ENCODE peak calls at places on chromosomes 12 and 14, in ten cellular contexts. F, O, E, N, A, Q, D, Z, R and G are unnamed samples.

GRCh38 chr12:13973981-13974380 is 7.4 kb downstream of the GRIN2B start:
- DNase-seq in F (no peak), O (no peak), E (no peak), N (no peak), A (no peak), Q (no peak), D (no peak), Z (no peak), R (no peak), G (no peak)

GRCh38 chr14:23070262-23071129 is 13.2 kb upstream of the CDH24 start:
- DNase-seq in F (no peak), O (no peak), E (peak), N (no peak), A (no peak), Q (no peak), D (no peak), Z (no peak), R (no peak), G (no peak)

GRCh38 chr12:74365178-74365964 is 172.3 kb upstream of the ATXN7L3B start:
- DNase-seq in F (peak), O (peak), E (peak), N (no peak), A (no peak), Q (no peak), D (peak), Z (peak), R (peak), G (no peak)

GRCh38 chr12:89448526-89448925 is 76.1 kb downstream of the GALNT4 start:
- DNase-seq in F (no peak), O (no peak), E (no peak), N (no peak), A (no peak), Q (no peak), D (no peak), Z (no peak), R (no peak), G (no peak)

GRCh38 chr12:90098132-90098779 is 389.6 kb upstream of the ATP2B1 start:
- DNase-seq in F (no peak), O (no peak), E (no peak), N (no peak), A (no peak), Q (no peak), D (no peak), Z (no peak), R (no peak), G (no peak)

GRCh38 chr12:44117368-44117767 is 281.5 kb downstream of the TMEM117 start:
- DNase-seq in F (no peak), O (no peak), E (no peak), N (no peak), A (no peak), Q (no peak), D (no peak), Z (no peak), R (no peak), G (no peak)

GRCh38 chr14:95645016-95645996 is 40.9 kb upstream of the TCL1B start:
- DNase-seq in F (no peak), O (no peak), E (no peak), N (no peak), A (no peak), Q (no peak), D (no peak), Z (no peak), R (no peak), G (no peak)

GRCh38 chr14:27715561-27715960 is 1051.0 kb upstream of the FOXG1 start:
- DNase-seq in F (no peak), O (no peak), E (no peak), N (no peak), A (no peak), Q (no peak), D (no peak), Z (no peak), R (no peak), G (no peak)

GRCh38 chr14:68404652-68405183 is 388.1 kb downstream of the ZFP36L1 start:
- DNase-seq in F (peak), O (no peak), E (no peak), N (no peak), A (no peak), Q (no peak), D (peak), Z (no peak), R (peak), G (no peak)

GRCh38 chr12:106986135-106986534 is 811 bp downstream of the MTERF2 start:
- DNase-seq in F (no peak), O (no peak), E (no peak), N (no peak), A (no peak), Q (no peak), D (no peak), Z (no peak), R (no peak), G (no peak)

GRCh38 chr14:38951451-38951850 is 151.6 kb downstream of the SEC23A start:
- DNase-seq in F (no peak), O (no peak), E (no peak), N (no peak), A (no peak), Q (no peak), D (no peak), Z (no peak), R (no peak), G (no peak)

GRCh38 chr12:57124259-57124877 is 3.9 kb upstream of the LRP1 start:
- DNase-seq in F (peak), O (peak), E (peak), N (peak), A (peak), Q (peak), D (peak), Z (peak), R (peak), G (no peak)

GRCh38 chr12:71007025-71007424 is 86.5 kb upstream of the PTPRR start:
- DNase-seq in F (no peak), O (no peak), E (no peak), N (no peak), A (no peak), Q (no peak), D (no peak), Z (no peak), R (no peak), G (no peak)

GRCh38 chr12:108459106-108459505 is 56.0 kb upstream of the FICD start:
- DNase-seq in F (no peak), O (no peak), E (no peak), N (no peak), A (no peak), Q (no peak), D (no peak), Z (no peak), R (no peak), G (no peak)

GRCh38 chr12:122035292-122035691 is 13.6 kb downstream of the BCL7A start:
- DNase-seq in F (no peak), O (no peak), E (no peak), N (no peak), A (no peak), Q (no peak), D (no peak), Z (no peak), R (no peak), G (no peak)

GRCh38 chr14:22567437-22567836 is 21.6 kb downstream of the DAD1 start:
- DNase-seq in F (peak), O (no peak), E (no peak), N (no peak), A (no peak), Q (no peak), D (no peak), Z (no peak), R (no peak), G (no peak)

GRCh38 chr12:69623970-69624369 is 13.3 kb upstream of the LRRC10 start:
- DNase-seq in F (no peak), O (no peak), E (no peak), N (no peak), A (no peak), Q (no peak), D (no peak), Z (peak), R (no peak), G (no peak)

GRCh38 chr12:23536293-23536692 is 413.2 kb downstream of the SOX5 start:
- DNase-seq in F (no peak), O (no peak), E (no peak), N (no peak), A (no peak), Q (no peak), D (peak), Z (no peak), R (no peak), G (no peak)

GRCh38 chr14:89856871-89857345 is 97.6 kb downstream of the EFCAB11 start:
- DNase-seq in F (no peak), O (no peak), E (no peak), N (no peak), A (no peak), Q (no peak), D (no peak), Z (no peak), R (peak), G (no peak)

GRCh38 chr14:79419571-79420327 is 791.6 kb downstream of the DIO2 start:
- DNase-seq in F (no peak), O (no peak), E (no peak), N (no peak), A (no peak), Q (no peak), D (no peak), Z (no peak), R (peak), G (no peak)

GRCh38 chr14:70692210-70692609 is 50.5 kb downstream of the TTC9 start:
- DNase-seq in F (no peak), O (no peak), E (no peak), N (no peak), A (no peak), Q (peak), D (no peak), Z (no peak), R (no peak), G (no peak)

GRCh38 chr12:106896603-106897002 is 59.1 kb upstream of the TMEM263 start:
- DNase-seq in F (no peak), O (no peak), E (no peak), N (no peak), A (no peak), Q (no peak), D (no peak), Z (no peak), R (no peak), G (no peak)

GRCh38 chr14:53710615-53711014 is 246.0 kb downstream of the BMP4 start:
- DNase-seq in F (no peak), O (no peak), E (no peak), N (no peak), A (no peak), Q (no peak), D (no peak), Z (no peak), R (no peak), G (no peak)

GRCh38 chr12:66947119-66947518 is 268.2 kb upstream of the GRIP1 start:
- DNase-seq in F (peak), O (no peak), E (peak), N (no peak), A (no peak), Q (no peak), D (no peak), Z (no peak), R (no peak), G (no peak)

GRCh38 chr12:26113853-26114719 is 10.8 kb downstream of the BHLHE41 start:
- DNase-seq in F (peak), O (peak), E (peak), N (peak), A (peak), Q (peak), D (peak), Z (peak), R (peak), G (no peak)
- TF ChIP-seq CTCF in F (no peak), O (no peak), E (no peak), N (no peak), A (peak), Q (peak), D (peak), Z (peak), R (peak), G (peak)

GRCh38 chr14:77314043-77314442 is 6.6 kb downstream of the POMT2 start:
- DNase-seq in F (no peak), O (no peak), E (no peak), N (no peak), A (no peak), Q (peak), D (no peak), Z (no peak), R (peak), G (no peak)
- TF ChIP-seq CTCF in F (no peak), O (no peak), E (no peak), N (no peak), A (no peak), Q (no peak), D (no peak), Z (no peak), R (no peak), G (no peak)

GRCh38 chr12:100348657-100349454 is 8.0 kb upstream of the SLC17A8 start:
- DNase-seq in F (no peak), O (peak), E (peak), N (peak), A (no peak), Q (no peak), D (no peak), Z (no peak), R (peak), G (no peak)
- TF ChIP-seq CTCF in F (no peak), O (peak), E (no peak), N (peak), A (peak), Q (peak), D (no peak), Z (peak), R (peak), G (peak)

GRCh38 chr12:59375633-59376032 is 220.2 kb upstream of the SLC16A7 start:
- DNase-seq in F (no peak), O (no peak), E (no peak), N (no peak), A (no peak), Q (no peak), D (no peak), Z (no peak), R (no peak), G (no peak)

GRCh38 chr12:59370933-59371332 is 224.9 kb upstream of the SLC16A7 start:
- DNase-seq in F (no peak), O (no peak), E (no peak), N (no peak), A (no peak), Q (no peak), D (no peak), Z (no peak), R (no peak), G (no peak)

GRCh38 chr12:59374783-59375182 is 221.0 kb upstream of the SLC16A7 start:
- DNase-seq in F (no peak), O (no peak), E (no peak), N (no peak), A (no peak), Q (no peak), D (no peak), Z (no peak), R (no peak), G (no peak)

GRCh38 chr12:59372971-59373370 is 222.9 kb upstream of the SLC16A7 start:
- DNase-seq in F (peak), O (no peak), E (no peak), N (no peak), A (no peak), Q (no peak), D (no peak), Z (no peak), R (peak), G (no peak)
- TF ChIP-seq CTCF in F (no peak), O (no peak), E (no peak), N (no peak), A (peak), Q (no peak), D (no peak), Z (no peak), R (peak), G (peak)

GRCh38 chr14:60514378-60515243 is 5.7 kb downstream of the SIX6 start:
- DNase-seq in F (peak), O (peak), E (peak), N (peak), A (peak), Q (no peak), D (peak), Z (no peak), R (no peak), G (no peak)
- TF ChIP-seq CTCF in F (peak), O (peak), E (peak), N (peak), A (peak), Q (no peak), D (peak), Z (no peak), R (no peak), G (peak)